ENCODE peak calls at places on chromosomes 7 and 10, in five cellular contexts. O is HepG2, Q is cardiac muscle cell, A is upper lobe of left lung, U is hepatocyte. K is an unnamed sample.

GRCh38 chr10:48526846-48527505 is 77.9 kb downstream of the ARHGAP22 start:
- DNase-seq in Q (peak; percentile 9), A (no peak), O (no peak), U (no peak), K (no peak)

GRCh38 chr10:35447693-35448407 is 111.5 kb downstream of the CCNY start:
- DNase-seq in A (no peak), O (peak; percentile 86), U (no peak), Q (peak; percentile 91), K (peak; percentile 44)

GRCh38 chr10:48885376-48885775 is 54.3 kb downstream of the LRRC18 start:
- DNase-seq in O (peak; percentile 3), U (peak; percentile 58), A (no peak), Q (no peak), K (no peak)

GRCh38 chr7:129530881-129531391 is 28.6 kb downstream of the SMKR1 start:
- DNase-seq in O (peak; percentile 58), A (no peak), U (peak; percentile 13), Q (peak; percentile 37), K (no peak)

GRCh38 chr7:2245883-2246679 is 4.1 kb downstream of the NUDT1 start:
- DNase-seq in A (peak; percentile 37), O (no peak), U (no peak), Q (peak; percentile 59), K (no peak)

GRCh38 chr7:131007439-131008330 is 273.7 kb upstream of the KLF14 start:
- DNase-seq in O (peak; percentile 70), Q (peak; percentile 81), U (peak; percentile 87), A (peak; percentile 67), K (peak; percentile 69)

GRCh38 chr10:119759832-119760231 is 34.0 kb downstream of the INPP5F start:
- DNase-seq in Q (peak; percentile 26), A (no peak), U (no peak), O (no peak), K (no peak)

GRCh38 chr7:97307521-97308108 is 190.1 kb downstream of the SDHAF3 start:
- DNase-seq in Q (no peak), U (no peak), O (no peak), A (no peak), K (no peak)

GRCh38 chr10:15476337-15476736 is 105.2 kb upstream of the FAM171A1 start:
- DNase-seq in A (no peak), Q (no peak), O (no peak), U (no peak), K (no peak)

GRCh38 chr7:101828308-101829020 is 11.0 kb downstream of the CUX1 start:
- DNase-seq in A (no peak), Q (no peak), O (no peak), U (no peak), K (no peak)

GRCh38 chr7:22332481-22332880 is 24.5 kb downstream of the RAPGEF5 start:
- DNase-seq in O (no peak), U (no peak), Q (no peak), A (no peak), K (no peak)

GRCh38 chr10:100912013-100912608 is 652 bp upstream of the SLF2 start:
- DNase-seq in U (peak; percentile 40), Q (peak; percentile 72), O (no peak), A (no peak), K (no peak)

GRCh38 chr7:3955026-3955425 is 654.0 kb downstream of the SDK1 start:
- DNase-seq in U (no peak), O (no peak), A (no peak), Q (no peak), K (no peak)

GRCh38 chr10:11242443-11243386 is 225.0 kb downstream of the CELF2 start:
- DNase-seq in Q (peak; percentile 38), U (no peak), A (peak; percentile 76), O (no peak), K (no peak)

GRCh38 chr10:83252169-83252568 is 887.1 kb upstream of the GHITM start:
- DNase-seq in A (no peak), U (no peak), Q (no peak), O (no peak), K (no peak)

GRCh38 chr7:55474944-55475911 is 97.1 kb downstream of the VOPP1 start:
- DNase-seq in A (no peak), U (no peak), O (no peak), Q (no peak), K (no peak)

DNA sequence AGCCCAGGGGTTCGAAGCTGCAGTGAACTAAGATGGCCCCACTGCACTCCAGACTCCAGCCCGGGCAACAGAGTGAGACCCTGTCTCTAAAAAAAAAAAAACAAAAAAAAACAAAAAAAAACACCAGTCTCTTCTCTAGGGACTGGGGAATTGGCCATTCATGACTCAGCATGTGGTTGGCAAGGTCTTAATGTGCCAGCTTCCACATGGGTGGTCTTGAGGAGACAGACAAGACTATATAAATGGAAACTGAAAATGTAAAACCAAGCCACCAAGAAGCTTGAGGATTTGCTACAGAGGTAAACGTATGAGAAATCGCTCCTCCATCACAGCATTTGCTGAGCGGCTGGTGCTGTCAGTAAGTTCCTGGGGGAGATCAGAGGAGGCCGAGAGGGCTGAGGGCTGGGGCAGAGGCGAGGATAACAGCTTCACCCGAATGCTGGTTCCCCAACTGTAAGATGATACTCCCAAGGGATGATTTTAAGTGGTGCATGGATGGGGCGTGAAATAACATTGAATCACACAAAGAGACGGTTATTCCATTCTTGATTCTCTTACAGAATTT is 128.7 kb downstream of the C10orf105 start:
- DNase-seq in A (no peak), U (no peak), O (no peak), Q (no peak), K (no peak)
- H3K4me1 ChIP-seq in A (peaks cover 12% of the 10 kb centered on the region), U (no peaks in the 10 kb centered on the region), O (peaks cover 12% of the 10 kb centered on the region), Q (no peaks in the 10 kb centered on the region), K (no peaks in the 10 kb centered on the region)

GRCh38 chr7:20787658-20788057 is 972 bp upstream of the SP8 start:
- DNase-seq in U (no peak), Q (no peak), O (no peak), A (no peak), K (no peak)

GRCh38 chr7:20785211-20786048 is 1.3 kb downstream of the SP8 start:
- DNase-seq in U (peak; percentile 56), A (peak; percentile 85), O (no peak), Q (no peak), K (peak; percentile 40)

GRCh38 chr7:20786779-20787651 is at the start of gene SP8:
- DNase-seq in Q (no peak), O (peak; percentile 31), A (peak; percentile 82), U (peak; percentile 73), K (no peak)

GRCh38 chr7:20786049-20786412 is 655 bp downstream of the SP8 start:
- DNase-seq in A (no peak), U (no peak), O (no peak), Q (no peak), K (no peak)

DNA sequence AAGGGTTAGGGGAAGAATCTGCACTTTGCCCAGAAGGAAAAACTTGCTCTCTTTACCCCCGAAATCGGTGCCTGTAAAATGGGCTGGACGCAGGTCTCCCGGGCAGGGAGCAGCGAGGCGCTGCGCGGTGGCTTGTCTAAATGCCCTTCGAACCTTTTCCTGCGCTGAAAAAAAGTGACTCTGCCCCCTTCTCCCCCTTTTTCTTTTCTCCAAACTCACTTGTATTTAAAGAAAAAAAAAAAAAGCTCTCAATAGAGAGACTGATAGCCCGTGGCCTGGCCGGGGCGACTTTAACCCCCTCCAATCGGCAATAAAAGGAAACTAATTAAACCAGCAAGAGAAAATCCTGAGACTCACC is 286 bp downstream of the SP8 start:
- DNase-seq in U (no peak), A (peak; percentile 48), Q (no peak), O (no peak), K (no peak)
- H3K4me3 ChIP-seq in U (peak overlapping the region; percentile 29), A (no peak overlapping the region), Q (peak overlapping the region; percentile 53), O (peak overlapping the region; percentile 55), K (no peak overlapping the region)

GRCh38 chr10:131881104-131881880 is 19.5 kb upstream of the PPP2R2D start:
- DNase-seq in A (no peak), U (no peak), Q (no peak), O (no peak), K (no peak)
- TF ChIP-seq CTCF in A (no peak), U (no peak), Q (no peak), O (no peak), K (no peak)

GRCh38 chr10:88389456-88389855 is 193.7 kb downstream of the RNLS start:
- DNase-seq in A (no peak), U (peak; percentile 68), O (peak; percentile 15), Q (peak; percentile 81), K (peak; percentile 68)
- H3K4me1 ChIP-seq in A (peaks cover 27% of the 10 kb centered on the region), U (peaks cover 40% of the 10 kb centered on the region), O (peaks cover 24% of the 10 kb centered on the region), Q (peaks cover 25% of the 10 kb centered on the region), K (peaks cover 50% of the 10 kb centered on the region)

GRCh38 chr7:120873367-120873766 is 15.4 kb upstream of the TSPAN12 start:
- DNase-seq in U (no peak), O (no peak), Q (no peak), A (no peak), K (no peak)

GRCh38 chr7:120874722-120875121 is 16.8 kb upstream of the TSPAN12 start:
- DNase-seq in A (no peak), O (no peak), U (no peak), Q (no peak), K (no peak)

GRCh38 chr7:120874016-120874415 is 16.1 kb upstream of the TSPAN12 start:
- DNase-seq in U (no peak), O (no peak), A (no peak), Q (no peak), K (no peak)

GRCh38 chr7:120876922-120877321 is 19.0 kb upstream of the TSPAN12 start:
- DNase-seq in A (no peak), Q (no peak), O (no peak), U (no peak), K (no peak)

GRCh38 chr7:120877706-120878105 is 19.8 kb upstream of the TSPAN12 start:
- DNase-seq in O (no peak), A (no peak), U (no peak), Q (no peak), K (no peak)
- H3K4me3 ChIP-seq in O (no peak overlapping the region), A (no peak overlapping the region), U (no peak overlapping the region), Q (no peak overlapping the region), K (no peak overlapping the region)

DNA sequence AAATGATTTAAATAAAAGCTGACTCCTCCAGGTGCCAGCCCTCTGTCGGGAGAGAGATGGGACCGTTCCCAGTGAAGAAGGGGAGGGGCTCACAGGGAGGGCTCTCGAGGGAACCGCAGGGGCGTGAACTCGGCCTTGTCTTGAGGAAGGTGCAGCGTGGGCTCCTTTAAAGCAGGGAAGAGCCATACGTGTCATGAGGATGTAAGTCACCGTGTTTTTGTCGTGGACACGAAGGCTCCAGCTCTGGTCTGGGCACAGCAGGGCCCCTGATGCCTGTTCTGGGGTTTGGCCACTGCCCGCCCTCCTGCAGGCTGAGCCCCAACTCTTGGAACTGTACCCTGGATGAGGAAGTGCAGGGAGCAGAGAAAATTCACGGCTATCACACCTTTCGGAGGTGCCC is 45.0 kb downstream of the JAKMIP3 start:
- DNase-seq in A (no peak), O (no peak), U (no peak), Q (no peak), K (no peak)
- TF ChIP-seq CTCF in A (no peak), O (no peak), U (no peak), Q (no peak), K (no peak)